ENCODE peak calls at places on chromosomes 6 and 20, in five cellular contexts. R is GM10248; U is activated effector memory CD4-positive, alpha-beta T cell treated with Interleukin-2 at 50 U/mL for 16 hours; Z is hypothalamus; O is AG09309. H is an unnamed sample.

GRCh38 chr20:48329216-48329615 is 498.6 kb downstream of the PREX1 start:
- DNase-seq in R (no peak), U (no peak), Z (no peak), O (no peak), H (no peak)

GRCh38 chr6:164929155-164929977 is 380.0 kb downstream of the C6orf118 start:
- DNase-seq in R (no peak), U (no peak), Z (no peak), O (no peak), H (no peak)

GRCh38 chr20:62959101-62959971 is 6.8 kb downstream of the SLC17A9 start:
- DNase-seq in R (no peak), U (no peak), Z (no peak), O (no peak), H (no peak)

GRCh38 chr6:73264446-73264845 is 1.4 kb upstream of the KHDC1 start:
- DNase-seq in R (no peak), U (no peak), Z (no peak), O (no peak), H (no peak)

GRCh38 chr20:3183896-3184295 is 10.5 kb upstream of the LZTS3 start:
- DNase-seq in R (no peak), U (no peak), Z (no peak), O (no peak), H (no peak)

GRCh38 chr20:33945391-33946079 is 48.2 kb upstream of the RALY start:
- DNase-seq in R (no peak), U (no peak), Z (peak; percentile 39), O (peak; percentile 66), H (no peak)

GRCh38 chr6:3294921-3295871 is 36.4 kb downstream of the PSMG4 start:
- DNase-seq in R (no peak), U (no peak), Z (peak; percentile 49), O (no peak), H (peak; percentile 66)

GRCh38 chr6:106973018-106973840 is 1.3 kb downstream of the CD24 start:
- DNase-seq in R (peak; percentile 42), U (no peak), Z (no peak), O (no peak), H (peak; percentile 56)

GRCh38 chr6:161233986-161234620 is 39.8 kb downstream of the AGPAT4 start:
- DNase-seq in R (no peak), U (no peak), Z (peak; percentile 67), O (peak; percentile 83), H (no peak)

GRCh38 chr6:131909408-131910218 is 41.6 kb downstream of the CCN2 start:
- DNase-seq in R (peak; percentile 55), U (peak; percentile 37), Z (peak; percentile 58), O (no peak), H (peak; percentile 3)

GRCh38 chr6:119247504-119247903 is 102.1 kb downstream of the MAN1A1 start:
- DNase-seq in R (no peak), U (no peak), Z (no peak), O (no peak), H (no peak)

GRCh38 chr20:44532248-44532980 is 10.5 kb upstream of the SERINC3 start:
- DNase-seq in R (no peak), U (no peak), Z (no peak), O (no peak), H (no peak)

GRCh38 chr6:15517600-15517999 is 145.2 kb downstream of the DTNBP1 start:
- DNase-seq in R (no peak), U (no peak), Z (no peak), O (no peak), H (no peak)

GRCh38 chr6:143400258-143401059 is 50.0 kb downstream of the ADAT2 start:
- DNase-seq in R (no peak), U (no peak), Z (no peak), O (no peak), H (peak; percentile 50)

GRCh38 chr6:110874880-110875547 is 429 bp downstream of the AMD1 start:
- DNase-seq in R (no peak), U (peak; percentile 49), Z (peak; percentile 48), O (no peak), H (peak; percentile 9)

GRCh38 chr20:58709013-58709702 is 16.6 kb downstream of the NPEPL1 start:
- DNase-seq in R (no peak), U (no peak), Z (no peak), O (no peak), H (no peak)

GRCh38 chr6:85537055-85537494 is 56.6 kb downstream of the SNX14 start:
- DNase-seq in R (peak; percentile 15), U (no peak), Z (no peak), O (no peak), H (peak; percentile 22)

GRCh38 chr20:58659841-58660240 is 8.8 kb downstream of the STX16 start:
- DNase-seq in R (no peak), U (peak; percentile 15), Z (no peak), O (no peak), H (no peak)

GRCh38 chr20:47160240-47160639 is 196.3 kb downstream of the ZMYND8 start:
- DNase-seq in R (no peak), U (no peak), Z (no peak), O (no peak), H (no peak)

GRCh38 chr6:57190140-57190539 is 18.0 kb downstream of the BAG2 start:
- DNase-seq in R (no peak), U (no peak), Z (no peak), O (no peak), H (no peak)

GRCh38 chr6:130517444-130517931 is 151.7 kb downstream of the TMEM200A start:
- DNase-seq in R (peak; percentile 42), U (no peak), Z (no peak), O (no peak), H (no peak)

GRCh38 chr6:40799296-40800020 is 212.3 kb upstream of the LRFN2 start:
- DNase-seq in R (no peak), U (no peak), Z (no peak), O (no peak), H (peak; percentile 30)

GRCh38 chr6:33082702-33083101 is 6.9 kb downstream of the HLA-DPB1 start:
- DNase-seq in R (peak; percentile 42), U (no peak), Z (peak; percentile 71), O (no peak), H (no peak)

GRCh38 chr6:113924199-113924791 is 46.7 kb downstream of the HDAC2 start:
- DNase-seq in R (no peak), U (no peak), Z (no peak), O (no peak), H (no peak)

GRCh38 chr20:32589256-32589655 is 4.1 kb upstream of the NOL4L start:
- DNase-seq in R (no peak), U (no peak), Z (no peak), O (no peak), H (no peak)